ENCODE peak calls at places on chromosome 16, in seven cellular contexts. V is mesenchymal stem cell, D is mesendoderm, O is H9, G is IMR-90, Q is H1, W is trophoblast cell. X is an unnamed sample. For H3K79me1, the result is how much of the 10 kb centered on the place peaks cover.

GRCh38 chr16:49952386-49952785 is 72.6 kb upstream of the CNEP1R1 start:
- DNase-seq in W (peak), V (peak), Q (no peak), G (no peak), O (no peak), D (peak), X (no peak)

GRCh38 chr16:79618041-79618711 is 17.6 kb upstream of the MAF start:
- DNase-seq in V (no peak), W (no peak), D (no peak), Q (no peak), G (no peak), O (no peak), X (no peak)

GRCh38 chr16:4315185-4316102 is at the start of gene GLIS2:
- DNase-seq in W (peak), G (peak), D (peak), O (peak), Q (peak), V (peak), X (peak)

GRCh38 chr16:3074860-3075545 is 9.6 kb downstream of the IL32 start:
- DNase-seq in W (no peak), G (no peak), O (no peak), V (no peak), D (no peak), Q (no peak), X (no peak)

GRCh38 chr16:1941162-1941923 is 1.7 kb downstream of the MSRB1 start:
- DNase-seq in G (no peak), O (peak), W (peak), V (no peak), D (peak), Q (no peak), X (no peak)

GRCh38 chr16:61237804-61238485 is 798.3 kb downstream of the CDH8 start:
- DNase-seq in W (no peak), O (no peak), D (peak), Q (no peak), G (no peak), V (no peak), X (no peak)

GRCh38 chr16:49635591-49636581 is 220.0 kb downstream of the ZNF423 start:
- DNase-seq in V (no peak), W (no peak), O (peak), G (no peak), D (no peak), Q (no peak), X (no peak)

GRCh38 chr16:10729649-10730048 is 14.0 kb upstream of the NUBP1 start:
- DNase-seq in O (no peak), W (peak), D (peak), G (peak), V (no peak), Q (no peak), X (no peak)

GRCh38 chr16:17070882-17071592 is 399.7 kb downstream of the XYLT1 start:
- DNase-seq in V (no peak), W (peak), Q (peak), G (no peak), O (peak), D (peak), X (peak)

GRCh38 chr16:86477642-86478041 is 32.7 kb upstream of the FOXF1 start:
- DNase-seq in G (peak), D (no peak), Q (no peak), O (no peak), W (peak), V (peak), X (no peak)

GRCh38 chr16:88548985-88549384 is 21.2 kb upstream of the ZC3H18 start:
- DNase-seq in G (no peak), O (no peak), Q (no peak), D (no peak), V (no peak), W (no peak), X (no peak)

GRCh38 chr16:57994778-57995177 is 5.7 kb downstream of the ZNF319 start:
- DNase-seq in Q (no peak), D (peak), V (peak), O (peak), W (peak), G (peak), X (no peak)

GRCh38 chr16:71883849-71884638 is at the start of gene ZNF821:
- DNase-seq in G (peak), V (peak), W (peak), D (peak), O (peak), Q (peak), X (peak)

GRCh38 chr16:75483222-75483621 is 12.0 kb downstream of the CHST6 start:
- DNase-seq in W (peak), G (peak), Q (no peak), D (no peak), V (no peak), O (no peak), X (no peak)

GRCh38 chr16:71698491-71698890 is 26.0 kb downstream of the PHLPP2 start:
- DNase-seq in Q (no peak), V (no peak), O (no peak), W (no peak), D (no peak), G (no peak), X (no peak)

GRCh38 chr16:88764913-88765349 is 20.1 kb downstream of the PIEZO1 start:
- DNase-seq in W (peak), D (peak), Q (no peak), G (peak), V (peak), O (no peak), X (no peak)

GRCh38 chr16:5059386-5060072 is 6.2 kb downstream of the C16orf89 start:
- DNase-seq in Q (no peak), O (peak), V (no peak), G (no peak), W (no peak), D (peak), X (no peak)

GRCh38 chr16:85566502-85567100 is 46.5 kb upstream of the GSE1 start:
- DNase-seq in D (peak), V (peak), W (no peak), O (peak), Q (peak), G (no peak), X (peak)

GRCh38 chr16:85870159-85870558 is 28.8 kb upstream of the IRF8 start:
- DNase-seq in D (peak), W (peak), O (peak), Q (no peak), V (no peak), G (no peak), X (no peak)

GRCh38 chr16:70689970-70690905 is 4.4 kb upstream of the MTSS2 start:
- DNase-seq in O (no peak), D (no peak), G (no peak), W (no peak), V (no peak), Q (no peak), X (no peak)

GRCh38 chr16:9787717-9788116 is 394.5 kb downstream of the GRIN2A start:
- DNase-seq in Q (no peak), D (peak), W (no peak), O (no peak), V (no peak), G (no peak), X (no peak)

GRCh38 chr16:71630808-71631207 is 4.8 kb downstream of the MARVELD3 start:
- DNase-seq in Q (no peak), O (no peak), D (peak), W (peak), G (no peak), V (no peak), X (no peak)

GRCh38 chr16:85094812-85095211 is 17.5 kb downstream of the CIBAR2 start:
- DNase-seq in Q (no peak), O (no peak), V (no peak), G (no peak), D (no peak), W (no peak), X (no peak)

GRCh38 chr16:85330694-85331188 is 218.5 kb upstream of the CIBAR2 start:
- DNase-seq in W (peak), V (peak), G (peak), D (peak), O (peak), Q (no peak), X (peak)

GRCh38 chr16:24883714-24884151 is 38.0 kb downstream of the SLC5A11 start:
- DNase-seq in V (no peak), Q (peak), D (peak), W (peak), G (no peak), O (peak), X (no peak)

GRCh38 chr16:60230666-60231065 is 1496.5 kb upstream of the GOT2 start:
- DNase-seq in W (no peak), O (no peak), Q (no peak), D (no peak), G (no peak), V (no peak), X (no peak)

GRCh38 chr16:69105501-69106361 is at the start of gene HAS3:
- DNase-seq in Q (peak), D (peak), G (peak), V (peak), O (peak), W (peak), X (peak)

GRCh38 chr16:30063893-30064745 is 1.4 kb upstream of the ALDOA start:
- DNase-seq in O (peak), W (no peak), G (peak), Q (peak), D (peak), V (peak), X (no peak)

GRCh38 chr16:80300876-80301275 is 239.9 kb upstream of the DYNLRB2 start:
- DNase-seq in V (no peak), Q (no peak), O (no peak), G (peak), W (peak), D (peak), X (no peak)

DNA sequence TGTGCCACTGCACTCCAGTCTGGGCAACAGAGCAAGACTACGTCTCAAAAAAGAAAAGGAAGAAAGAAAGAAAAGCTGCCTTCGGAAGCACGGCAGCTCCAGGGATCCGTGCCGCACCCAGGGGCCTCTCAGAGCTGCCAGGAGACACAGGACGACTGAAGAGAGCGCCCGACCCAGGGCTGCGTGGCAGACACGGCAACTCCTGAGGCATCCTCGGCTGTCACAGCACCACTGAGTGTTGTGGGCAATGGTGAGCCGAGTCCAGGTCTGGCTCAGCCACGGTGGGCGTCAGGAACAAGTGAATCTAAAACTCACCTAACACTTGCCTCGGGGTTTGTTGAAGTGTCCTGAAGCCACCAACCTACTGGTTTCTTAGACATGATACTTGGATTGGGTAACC is 28.8 kb downstream of the PDIA2 start:
- DNase-seq in W (no peak), V (no peak), Q (no peak), O (no peak), D (no peak), G (no peak), X (no peak)
- H3K27ac ChIP-seq in W (no peak), V (no peak), Q (no peak), O (no peak), D (no peak), G (no peak), X (no peak)

DNA sequence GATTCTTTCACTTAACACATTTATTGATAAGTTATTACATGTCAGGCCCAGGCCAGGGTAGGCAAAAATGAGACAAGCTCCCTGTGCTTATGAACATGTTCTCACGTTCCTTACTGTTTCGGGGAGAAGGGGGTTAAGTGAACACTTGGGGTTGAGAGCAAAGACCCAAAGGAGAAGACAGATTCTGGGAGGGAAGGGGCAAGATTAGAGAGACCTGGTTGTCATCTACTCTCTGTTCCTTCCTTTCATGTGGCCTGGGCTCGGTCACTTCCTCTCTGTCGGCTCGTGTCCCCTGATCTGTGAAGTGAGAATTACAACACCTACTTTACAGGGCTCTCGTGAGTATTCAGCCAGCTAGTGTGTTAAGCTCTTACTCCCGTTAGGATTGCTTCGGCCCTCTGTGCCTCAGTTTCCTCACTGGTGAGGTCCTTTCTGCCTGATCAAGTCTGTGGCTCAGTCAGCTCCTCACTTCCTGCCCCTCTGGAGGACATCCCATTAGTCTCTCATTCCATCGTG is 38.8 kb downstream of the PLCG2 start:
- DNase-seq in G (no peak), D (no peak), V (no peak), W (no peak), O (no peak), Q (no peak), X (no peak)
- H3K79me1 ChIP-seq in G (under half), D (under half), V (under half), W (under half), O (under half), Q (under half), X (under half)

DNA sequence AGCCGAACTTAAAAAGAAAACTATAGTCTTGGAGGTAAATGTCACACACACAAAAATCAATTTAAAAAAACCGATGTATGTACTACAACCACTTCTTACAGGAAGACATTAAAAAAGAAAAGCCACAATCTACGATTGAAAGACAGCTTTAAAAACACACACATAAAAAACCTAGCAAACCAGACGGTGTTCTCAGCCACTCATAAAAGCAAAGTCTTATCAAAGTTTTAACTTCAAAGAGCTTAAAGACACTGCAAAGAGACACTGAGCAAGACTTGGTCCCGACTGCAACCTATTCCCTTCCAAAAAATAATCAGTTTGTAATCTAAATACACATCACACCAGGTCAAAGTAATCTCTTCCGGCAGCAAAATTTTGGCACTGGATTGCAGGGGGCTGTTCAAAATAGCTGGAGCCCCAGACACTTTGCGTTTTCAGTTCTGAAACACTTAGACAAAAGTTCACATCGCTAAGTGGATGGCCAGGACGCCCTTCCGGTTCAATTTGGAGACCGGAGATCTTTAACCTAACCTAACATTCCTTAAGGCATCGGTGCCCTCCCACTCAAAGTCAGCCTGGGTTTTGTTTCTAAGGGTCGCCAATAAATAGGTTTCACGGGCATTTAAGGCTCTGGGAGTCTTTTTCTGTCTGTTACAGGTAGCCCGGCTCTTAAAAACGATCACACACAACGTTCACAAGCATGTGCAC is 2.6 kb downstream of the ZCCHC14 start:
- DNase-seq in W (no peak), Q (no peak), G (no peak), O (no peak), V (no peak), D (no peak), X (no peak)
- H3K27ac ChIP-seq in W (no peak), Q (no peak), G (no peak), O (no peak), V (no peak), D (no peak), X (no peak)

DNA sequence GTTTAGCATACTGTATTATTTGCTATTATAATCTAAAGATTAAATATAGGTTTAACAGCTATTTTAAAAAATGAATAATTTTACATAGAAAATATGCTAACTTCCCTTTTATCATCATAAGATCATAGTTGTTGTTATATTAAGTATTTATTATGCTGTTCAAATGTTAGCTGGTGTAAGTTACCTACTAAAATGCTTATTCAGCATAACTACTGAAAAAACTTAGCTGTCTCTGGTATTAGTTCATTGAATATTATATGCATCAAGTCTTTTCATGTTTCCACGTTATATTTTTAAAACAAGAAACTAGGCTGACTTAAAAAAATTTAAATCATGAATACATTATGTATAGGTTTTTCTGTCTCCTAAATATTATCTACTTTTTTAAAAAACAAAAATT is 62.6 kb downstream of the NETO2 start:
- DNase-seq in D (no peak), W (no peak), G (no peak), Q (no peak), V (no peak), O (no peak), X (no peak)
- H3K79me1 ChIP-seq in D (under half), W (under half), G (under half), Q (under half), V (under half), O (under half), X (under half)

GRCh38 chr16:81864646-81865382 is 85.7 kb downstream of the PLCG2 start:
- DNase-seq in O (no peak), Q (no peak), D (peak), W (no peak), G (no peak), V (no peak), X (no peak)
- H3K27ac ChIP-seq in O (no peak), Q (no peak), D (no peak), W (no peak), G (no peak), V (no peak), X (no peak)

X was measured in neuronal stem cell.